ENCODE peak calls at places on chromosomes 5 and 9, in ten cellular contexts. V is AG04449; J is GM18507; E is HTR-8/SVneo; R is left cardiac atrium; O is NCI-H446; H is activated CD4-positive, alpha-beta T cell treated with anti-CD3 and anti-CD28 coated beads, Interleukin-2, amount 50 U/mL, for 1 hour; K is B cell; Z is lower leg skin; X is activated gamma-delta T cell treated with Interleukin-2 at 50 U/mL for 16 hours. U is an unnamed sample.

GRCh38 chr9:121972501-121972981 is 120.6 kb downstream of the TTLL11 start:
- DNase-seq in V (peak), J (no peak), E (peak), R (no peak), O (no peak), H (no peak), K (no peak), Z (no peak), X (no peak), U (no peak)

GRCh38 chr9:115127191-115127817 is 9.3 kb upstream of the TNC start:
- DNase-seq in V (no peak), J (no peak), E (peak), R (no peak), O (no peak), H (no peak), K (no peak), Z (no peak), X (no peak), U (no peak)

GRCh38 chr5:87572092-87572491 is 159.4 kb upstream of the CCNH start:
- DNase-seq in V (no peak), J (no peak), E (no peak), R (no peak), O (no peak), H (no peak), K (no peak), Z (no peak), X (no peak), U (no peak)

GRCh38 chr9:128159073-128159783 is 837 bp upstream of the BBLN start:
- DNase-seq in V (no peak), J (no peak), E (no peak), R (peak), O (no peak), H (peak), K (peak), Z (no peak), X (peak), U (peak)

GRCh38 chr9:127085186-127085585 is 37.2 kb downstream of the ANGPTL2 start:
- DNase-seq in V (no peak), J (no peak), E (no peak), R (no peak), O (no peak), H (no peak), K (no peak), Z (peak), X (no peak), U (no peak)

GRCh38 chr5:16522096-16522495 is 56.5 kb upstream of the ZNF622 start:
- DNase-seq in V (no peak), J (no peak), E (no peak), R (no peak), O (no peak), H (no peak), K (no peak), Z (no peak), X (no peak), U (no peak)

GRCh38 chr5:115306011-115306530 is 9.6 kb upstream of the CCDC112 start:
- DNase-seq in V (no peak), J (no peak), E (no peak), R (no peak), O (no peak), H (no peak), K (no peak), Z (no peak), X (no peak), U (no peak)

GRCh38 chr9:129483467-129484324 is 137.2 kb downstream of the C9orf50 start:
- DNase-seq in V (no peak), J (no peak), E (peak), R (peak), O (peak), H (peak), K (peak), Z (peak), X (no peak), U (no peak)

GRCh38 chr5:38465045-38465444 is 91.4 kb downstream of the LIFR start:
- DNase-seq in V (no peak), J (no peak), E (no peak), R (no peak), O (no peak), H (no peak), K (no peak), Z (no peak), X (no peak), U (no peak)

GRCh38 chr9:83622814-83623633 is at the start of gene IDNK:
- DNase-seq in V (no peak), J (peak), E (peak), R (peak), O (peak), H (peak), K (peak), Z (peak), X (peak), U (peak)

GRCh38 chr5:173420108-173420507 is 91.9 kb upstream of the STC2 start:
- DNase-seq in V (no peak), J (no peak), E (no peak), R (no peak), O (no peak), H (no peak), K (no peak), Z (no peak), X (no peak), U (no peak)

GRCh38 chr5:82799346-82800077 is 277.7 kb downstream of the TMEM167A start:
- DNase-seq in V (no peak), J (no peak), E (no peak), R (no peak), O (no peak), H (no peak), K (no peak), Z (no peak), X (no peak), U (no peak)

GRCh38 chr5:159179556-159180305 is 29.6 kb downstream of the RNF145 start:
- DNase-seq in V (no peak), J (no peak), E (no peak), R (no peak), O (no peak), H (no peak), K (no peak), Z (no peak), X (no peak), U (no peak)

GRCh38 chr5:84274585-84275468 is 109.9 kb downstream of the EDIL3 start:
- DNase-seq in V (no peak), J (no peak), E (peak), R (peak), O (peak), H (no peak), K (no peak), Z (no peak), X (no peak), U (no peak)

GRCh38 chr5:116411101-116411571 is 163.5 kb downstream of the SEMA6A start:
- DNase-seq in V (no peak), J (no peak), E (no peak), R (no peak), O (peak), H (no peak), K (no peak), Z (no peak), X (no peak), U (no peak)

GRCh38 chr5:137921931-137922330 is 32.7 kb downstream of the PKD2L2 start:
- DNase-seq in V (no peak), J (no peak), E (no peak), R (no peak), O (no peak), H (no peak), K (no peak), Z (no peak), X (no peak), U (no peak)